ENCODE peak calls at places on chromosomes 1 and 21, in six cellular contexts. One of them, this sample, is unnamed.

GRCh38 chr1:157312270-157312812 is 174.1 kb upstream of the ETV3 start:
- DNase-seq in stimulated activated naive CD4-positive, alpha-beta T cell: no peak
- DNase-seq in Right ventricle myocardium inferior: no peak
- DNase-seq in stimulated activated CD8-positive, alpha-beta memory T cell treated with anti-CD3 and anti-CD28 coated beads, Interleukin-15, amount 100 ng/mL, for 24 hours: no peak
- DNase-seq in effector memory CD4-positive, alpha-beta T cell: no peak
- DNase-seq in fibroblast of the conjunctiva: no peak
- DNase-seq in this sample: no peak

GRCh38 chr21:39004776-39005605 is 178.3 kb downstream of the PSMG1 start:
- DNase-seq in stimulated activated naive CD4-positive, alpha-beta T cell: no peak
- DNase-seq in Right ventricle myocardium inferior: peak; percentile 83
- DNase-seq in stimulated activated CD8-positive, alpha-beta memory T cell treated with anti-CD3 and anti-CD28 coated beads, Interleukin-15, amount 100 ng/mL, for 24 hours: no peak
- DNase-seq in effector memory CD4-positive, alpha-beta T cell: no peak
- DNase-seq in fibroblast of the conjunctiva: no peak
- DNase-seq in this sample: no peak

GRCh38 chr1:231093158-231093922 is 53.3 kb upstream of the FAM89A start:
- DNase-seq in stimulated activated naive CD4-positive, alpha-beta T cell: no peak
- DNase-seq in Right ventricle myocardium inferior: no peak
- DNase-seq in stimulated activated CD8-positive, alpha-beta memory T cell treated with anti-CD3 and anti-CD28 coated beads, Interleukin-15, amount 100 ng/mL, for 24 hours: no peak
- DNase-seq in effector memory CD4-positive, alpha-beta T cell: no peak
- DNase-seq in fibroblast of the conjunctiva: no peak
- DNase-seq in this sample: no peak

GRCh38 chr1:24411963-24412362 is 1.6 kb downstream of the STPG1 start:
- DNase-seq in stimulated activated naive CD4-positive, alpha-beta T cell: no peak
- DNase-seq in Right ventricle myocardium inferior: no peak
- DNase-seq in stimulated activated CD8-positive, alpha-beta memory T cell treated with anti-CD3 and anti-CD28 coated beads, Interleukin-15, amount 100 ng/mL, for 24 hours: no peak
- DNase-seq in effector memory CD4-positive, alpha-beta T cell: no peak
- DNase-seq in fibroblast of the conjunctiva: no peak
- DNase-seq in this sample: no peak

GRCh38 chr1:206116873-206117150 is 376 bp downstream of the AVPR1B start:
- DNase-seq in stimulated activated naive CD4-positive, alpha-beta T cell: no peak
- DNase-seq in Right ventricle myocardium inferior: no peak
- DNase-seq in stimulated activated CD8-positive, alpha-beta memory T cell treated with anti-CD3 and anti-CD28 coated beads, Interleukin-15, amount 100 ng/mL, for 24 hours: no peak
- DNase-seq in effector memory CD4-positive, alpha-beta T cell: no peak
- DNase-seq in fibroblast of the conjunctiva: no peak
- DNase-seq in this sample: no peak

GRCh38 chr1:5297199-5297877 is 642.9 kb downstream of the AJAP1 start:
- DNase-seq in stimulated activated naive CD4-positive, alpha-beta T cell: no peak
- DNase-seq in Right ventricle myocardium inferior: no peak
- DNase-seq in stimulated activated CD8-positive, alpha-beta memory T cell treated with anti-CD3 and anti-CD28 coated beads, Interleukin-15, amount 100 ng/mL, for 24 hours: no peak
- DNase-seq in effector memory CD4-positive, alpha-beta T cell: no peak
- DNase-seq in fibroblast of the conjunctiva: no peak
- DNase-seq in this sample: no peak

GRCh38 chr1:42172394-42173133 is 8.0 kb upstream of the GUCA2A start:
- DNase-seq in stimulated activated naive CD4-positive, alpha-beta T cell: no peak
- DNase-seq in Right ventricle myocardium inferior: no peak
- DNase-seq in stimulated activated CD8-positive, alpha-beta memory T cell treated with anti-CD3 and anti-CD28 coated beads, Interleukin-15, amount 100 ng/mL, for 24 hours: no peak
- DNase-seq in effector memory CD4-positive, alpha-beta T cell: no peak
- DNase-seq in fibroblast of the conjunctiva: no peak
- DNase-seq in this sample: no peak

GRCh38 chr1:19430121-19431068 is 54.9 kb downstream of the CAPZB start:
- DNase-seq in stimulated activated naive CD4-positive, alpha-beta T cell: no peak
- DNase-seq in Right ventricle myocardium inferior: no peak
- DNase-seq in stimulated activated CD8-positive, alpha-beta memory T cell treated with anti-CD3 and anti-CD28 coated beads, Interleukin-15, amount 100 ng/mL, for 24 hours: no peak
- DNase-seq in effector memory CD4-positive, alpha-beta T cell: no peak
- DNase-seq in fibroblast of the conjunctiva: no peak
- DNase-seq in this sample: no peak

GRCh38 chr1:234875328-234875952 is 253.2 kb downstream of the TOMM20 start:
- DNase-seq in stimulated activated naive CD4-positive, alpha-beta T cell: no peak
- DNase-seq in Right ventricle myocardium inferior: no peak
- DNase-seq in stimulated activated CD8-positive, alpha-beta memory T cell treated with anti-CD3 and anti-CD28 coated beads, Interleukin-15, amount 100 ng/mL, for 24 hours: no peak
- DNase-seq in effector memory CD4-positive, alpha-beta T cell: no peak
- DNase-seq in fibroblast of the conjunctiva: no peak
- DNase-seq in this sample: no peak

GRCh38 chr1:40692429-40692905 is 963 bp downstream of the NFYC start:
- DNase-seq in stimulated activated naive CD4-positive, alpha-beta T cell: no peak
- DNase-seq in Right ventricle myocardium inferior: no peak
- DNase-seq in stimulated activated CD8-positive, alpha-beta memory T cell treated with anti-CD3 and anti-CD28 coated beads, Interleukin-15, amount 100 ng/mL, for 24 hours: no peak
- DNase-seq in effector memory CD4-positive, alpha-beta T cell: no peak
- DNase-seq in fibroblast of the conjunctiva: no peak
- DNase-seq in this sample: no peak

GRCh38 chr1:20739225-20739624 is 6.7 kb upstream of the SH2D5 start:
- DNase-seq in stimulated activated naive CD4-positive, alpha-beta T cell: no peak
- DNase-seq in Right ventricle myocardium inferior: no peak
- DNase-seq in stimulated activated CD8-positive, alpha-beta memory T cell treated with anti-CD3 and anti-CD28 coated beads, Interleukin-15, amount 100 ng/mL, for 24 hours: no peak
- DNase-seq in effector memory CD4-positive, alpha-beta T cell: no peak
- DNase-seq in fibroblast of the conjunctiva: no peak
- DNase-seq in this sample: no peak

GRCh38 chr1:110638062-110638461 is 31.9 kb upstream of the KCNA2 start:
- DNase-seq in stimulated activated naive CD4-positive, alpha-beta T cell: no peak
- DNase-seq in Right ventricle myocardium inferior: no peak
- DNase-seq in stimulated activated CD8-positive, alpha-beta memory T cell treated with anti-CD3 and anti-CD28 coated beads, Interleukin-15, amount 100 ng/mL, for 24 hours: no peak
- DNase-seq in effector memory CD4-positive, alpha-beta T cell: no peak
- DNase-seq in fibroblast of the conjunctiva: no peak
- DNase-seq in this sample: no peak

GRCh38 chr21:45972716-45973474 is 8.7 kb upstream of the COL6A1 start:
- DNase-seq in stimulated activated naive CD4-positive, alpha-beta T cell: no peak
- DNase-seq in Right ventricle myocardium inferior: peak; percentile 91
- DNase-seq in stimulated activated CD8-positive, alpha-beta memory T cell treated with anti-CD3 and anti-CD28 coated beads, Interleukin-15, amount 100 ng/mL, for 24 hours: no peak
- DNase-seq in effector memory CD4-positive, alpha-beta T cell: no peak
- DNase-seq in fibroblast of the conjunctiva: peak; percentile 88
- DNase-seq in this sample: no peak

GRCh38 chr1:55421317-55421716 is 206.2 kb upstream of the USP24 start:
- DNase-seq in stimulated activated naive CD4-positive, alpha-beta T cell: no peak
- DNase-seq in Right ventricle myocardium inferior: no peak
- DNase-seq in stimulated activated CD8-positive, alpha-beta memory T cell treated with anti-CD3 and anti-CD28 coated beads, Interleukin-15, amount 100 ng/mL, for 24 hours: no peak
- DNase-seq in effector memory CD4-positive, alpha-beta T cell: no peak
- DNase-seq in fibroblast of the conjunctiva: no peak
- DNase-seq in this sample: no peak

This sample was measured in amniotic stem cell.